ENCODE peak calls at places on chromosomes 1 and 21, in six cellular contexts. One of them, this sample, is unnamed.

GRCh38 chr1:47324682-47325081 is 8.9 kb upstream of the CMPK1 start:
- DNase-seq in NCI-H1092: no peak
- DNase-seq in activated T-cell treated with anti-CD3 and anti-CD28 coated beads for 1 hour: no peak
- DNase-seq in endothelial cell: no peak
- DNase-seq in thoracic aorta: no peak
- DNase-seq in ovary: no peak
- DNase-seq in this sample: no peak

GRCh38 chr21:35048183-35048601 is 910 bp downstream of the RUNX1 start:
- DNase-seq in NCI-H1092: no peak
- DNase-seq in activated T-cell treated with anti-CD3 and anti-CD28 coated beads for 1 hour: no peak
- DNase-seq in thoracic aorta: no peak
- DNase-seq in endothelial cell: no peak
- DNase-seq in ovary: no peak
- DNase-seq in this sample: no peak

GRCh38 chr1:42335809-42336518 is 929 bp upstream of the FOXJ3 start:
- DNase-seq in activated T-cell treated with anti-CD3 and anti-CD28 coated beads for 1 hour: no peak
- DNase-seq in thoracic aorta: no peak
- DNase-seq in NCI-H1092: peak; percentile 76
- DNase-seq in ovary: no peak
- DNase-seq in endothelial cell: no peak
- DNase-seq in this sample: no peak

GRCh38 chr1:29200905-29201594 is 19.4 kb upstream of the SRSF4 start:
- DNase-seq in endothelial cell: no peak
- DNase-seq in NCI-H1092: no peak
- DNase-seq in activated T-cell treated with anti-CD3 and anti-CD28 coated beads for 1 hour: no peak
- DNase-seq in thoracic aorta: no peak
- DNase-seq in ovary: no peak
- DNase-seq in this sample: no peak

GRCh38 chr1:151059342-151060240 is at the start of gene CDC42SE1:
- DNase-seq in activated T-cell treated with anti-CD3 and anti-CD28 coated beads for 1 hour: peak; percentile 74
- DNase-seq in endothelial cell: peak; percentile 88
- DNase-seq in NCI-H1092: peak; percentile 85
- DNase-seq in ovary: peak; percentile 77
- DNase-seq in thoracic aorta: peak; percentile 30
- DNase-seq in this sample: peak; percentile 87

GRCh38 chr1:201488817-201489581 is 17.9 kb downstream of the CSRP1 start:
- DNase-seq in NCI-H1092: no peak
- DNase-seq in activated T-cell treated with anti-CD3 and anti-CD28 coated beads for 1 hour: no peak
- DNase-seq in thoracic aorta: no peak
- DNase-seq in endothelial cell: no peak
- DNase-seq in ovary: no peak
- DNase-seq in this sample: no peak

GRCh38 chr21:36603221-36603620 is 95.7 kb upstream of the SIM2 start:
- DNase-seq in NCI-H1092: no peak
- DNase-seq in ovary: no peak
- DNase-seq in activated T-cell treated with anti-CD3 and anti-CD28 coated beads for 1 hour: no peak
- DNase-seq in endothelial cell: no peak
- DNase-seq in thoracic aorta: no peak
- DNase-seq in this sample: no peak

GRCh38 chr1:12604114-12604874 is 13.7 kb downstream of the DHRS3 start:
- DNase-seq in activated T-cell treated with anti-CD3 and anti-CD28 coated beads for 1 hour: peak; percentile 36
- DNase-seq in thoracic aorta: no peak
- DNase-seq in endothelial cell: peak; percentile 42
- DNase-seq in ovary: no peak
- DNase-seq in NCI-H1092: peak; percentile 6
- DNase-seq in this sample: peak; percentile 81

GRCh38 chr1:241485145-241485544 is 34.4 kb downstream of the FH start:
- DNase-seq in thoracic aorta: no peak
- DNase-seq in activated T-cell treated with anti-CD3 and anti-CD28 coated beads for 1 hour: no peak
- DNase-seq in endothelial cell: no peak
- DNase-seq in ovary: no peak
- DNase-seq in NCI-H1092: no peak
- DNase-seq in this sample: no peak

GRCh38 chr1:46549697-46550681 is 1.5 kb downstream of the KNCN start:
- DNase-seq in endothelial cell: peak; percentile 32
- DNase-seq in ovary: no peak
- DNase-seq in activated T-cell treated with anti-CD3 and anti-CD28 coated beads for 1 hour: peak; percentile 26
- DNase-seq in thoracic aorta: no peak
- DNase-seq in NCI-H1092: no peak
- DNase-seq in this sample: no peak

GRCh38 chr1:35499652-35500176 is 57.5 kb downstream of the KIAA0319L start:
- DNase-seq in ovary: no peak
- DNase-seq in thoracic aorta: no peak
- DNase-seq in activated T-cell treated with anti-CD3 and anti-CD28 coated beads for 1 hour: no peak
- DNase-seq in NCI-H1092: no peak
- DNase-seq in endothelial cell: no peak
- DNase-seq in this sample: peak; percentile 30

GRCh38 chr1:50419192-50419906 is 3.9 kb downstream of the DMRTA2 start:
- DNase-seq in ovary: no peak
- DNase-seq in NCI-H1092: no peak
- DNase-seq in thoracic aorta: no peak
- DNase-seq in endothelial cell: peak; percentile 59
- DNase-seq in activated T-cell treated with anti-CD3 and anti-CD28 coated beads for 1 hour: no peak
- DNase-seq in this sample: no peak

GRCh38 chr21:43644609-43645008 is 14.7 kb downstream of the HSF2BP start:
- DNase-seq in endothelial cell: no peak
- DNase-seq in activated T-cell treated with anti-CD3 and anti-CD28 coated beads for 1 hour: no peak
- DNase-seq in thoracic aorta: no peak
- DNase-seq in NCI-H1092: no peak
- DNase-seq in ovary: no peak
- DNase-seq in this sample: no peak

GRCh38 chr1:156385534-156386031 is 16.6 kb downstream of the RHBG start:
- DNase-seq in activated T-cell treated with anti-CD3 and anti-CD28 coated beads for 1 hour: peak; percentile 82
- DNase-seq in NCI-H1092: peak; percentile 63
- DNase-seq in thoracic aorta: peak; percentile 17
- DNase-seq in ovary: peak; percentile 51
- DNase-seq in endothelial cell: peak; percentile 67
- DNase-seq in this sample: peak; percentile 56

GRCh38 chr1:203320546-203321272 is 15.4 kb downstream of the BTG2 start:
- DNase-seq in ovary: peak; percentile 68
- DNase-seq in activated T-cell treated with anti-CD3 and anti-CD28 coated beads for 1 hour: peak; percentile 56
- DNase-seq in NCI-H1092: peak; percentile 96
- DNase-seq in thoracic aorta: no peak
- DNase-seq in endothelial cell: peak; percentile 54
- DNase-seq in this sample: peak; percentile 52

GRCh38 chr1:172350781-172351180 is 69.7 kb upstream of the C1orf105 start:
- DNase-seq in ovary: no peak
- DNase-seq in activated T-cell treated with anti-CD3 and anti-CD28 coated beads for 1 hour: no peak
- DNase-seq in thoracic aorta: no peak
- DNase-seq in NCI-H1092: no peak
- DNase-seq in endothelial cell: no peak
- DNase-seq in this sample: no peak

GRCh38 chr1:205568469-205569361 is 63.1 kb downstream of the ELK4 start:
- DNase-seq in NCI-H1092: no peak
- DNase-seq in activated T-cell treated with anti-CD3 and anti-CD28 coated beads for 1 hour: no peak
- DNase-seq in ovary: no peak
- DNase-seq in thoracic aorta: no peak
- DNase-seq in endothelial cell: no peak
- DNase-seq in this sample: no peak